ENCODE peak calls at places on chromosome 6, in ten cellular contexts. Q is H4; I is stimulated activated CD8-positive, alpha-beta memory T cell treated with anti-CD3 and anti-CD28 coated beads, Interleukin-2, amount 100 ng/mL, for 1 hour; C is head of caudate nucleus; P is left cardiac atrium; Z is fibroblast of lung; B is HS-5; D is amygdala; X is naive thymus-derived CD8-positive, alpha-beta T cell; N is foreskin fibroblast. Y is an unnamed sample.

GRCh38 chr6:109009761-109010612 is 84.7 kb downstream of the SESN1 start:
- DNase-seq in Q (no peak), I (no peak), C (no peak), P (no peak), Z (no peak), B (peak), D (no peak), X (no peak), N (no peak), Y (no peak)

GRCh38 chr6:97240222-97240621 is 42.8 kb downstream of the MMS22L start:
- DNase-seq in Q (no peak), I (no peak), C (no peak), P (no peak), Z (peak), B (peak), D (no peak), X (no peak), N (peak), Y (peak)

GRCh38 chr6:151294561-151295101 is 54.9 kb downstream of the AKAP12 start:
- DNase-seq in Q (no peak), I (no peak), C (no peak), P (no peak), Z (peak), B (no peak), D (no peak), X (no peak), N (peak), Y (peak)

GRCh38 chr6:63578757-63579156 is 6.5 kb downstream of the LOC128125822 start:
- DNase-seq in Q (no peak), I (no peak), C (no peak), P (no peak), Z (no peak), B (no peak), D (no peak), X (no peak), N (no peak), Y (no peak)

GRCh38 chr6:3228791-3229565 is 1.5 kb upstream of the TUBB2B start:
- DNase-seq in Q (no peak), I (no peak), C (no peak), P (no peak), Z (peak), B (no peak), D (no peak), X (peak), N (no peak), Y (no peak)

GRCh38 chr6:166097914-166098522 is 69.6 kb downstream of the TBXT start:
- DNase-seq in Q (peak), I (peak), C (peak), P (peak), Z (peak), B (no peak), D (no peak), X (peak), N (no peak), Y (peak)

GRCh38 chr6:40131675-40132074 is 197.4 kb upstream of the MOCS1 start:
- DNase-seq in Q (no peak), I (no peak), C (no peak), P (no peak), Z (no peak), B (no peak), D (no peak), X (no peak), N (no peak), Y (no peak)

GRCh38 chr6:72865467-72865866 is 243.6 kb downstream of the KCNQ5 start:
- DNase-seq in Q (no peak), I (no peak), C (no peak), P (no peak), Z (peak), B (peak), D (no peak), X (no peak), N (peak), Y (peak)

GRCh38 chr6:38713812-38714211 is 1.3 kb upstream of the DNAH8 start:
- DNase-seq in Q (peak), I (peak), C (no peak), P (no peak), Z (no peak), B (no peak), D (no peak), X (peak), N (no peak), Y (no peak)

GRCh38 chr6:132215805-132216204 is 185.5 kb downstream of the MOXD1 start:
- DNase-seq in Q (no peak), I (no peak), C (no peak), P (no peak), Z (no peak), B (no peak), D (no peak), X (no peak), N (no peak), Y (no peak)

GRCh38 chr6:73695619-73696421 is at the start of gene CD109:
- DNase-seq in Q (peak), I (peak), C (peak), P (peak), Z (peak), B (peak), D (no peak), X (peak), N (peak), Y (peak)

GRCh38 chr6:2993755-2994317 is 5.9 kb upstream of the NQO2 start:
- DNase-seq in Q (no peak), I (no peak), C (no peak), P (no peak), Z (no peak), B (no peak), D (no peak), X (no peak), N (no peak), Y (no peak)

GRCh38 chr6:5541751-5542432 is 280.6 kb downstream of the FARS2 start:
- DNase-seq in Q (no peak), I (no peak), C (no peak), P (no peak), Z (peak), B (peak), D (no peak), X (no peak), N (peak), Y (peak)

GRCh38 chr6:36063318-36063717 is 35.7 kb downstream of the MAPK14 start:
- DNase-seq in Q (no peak), I (no peak), C (no peak), P (no peak), Z (no peak), B (no peak), D (no peak), X (no peak), N (no peak), Y (no peak)

GRCh38 chr6:47822856-47823554 is 41.2 kb downstream of the OPN5 start:
- DNase-seq in Q (no peak), I (no peak), C (no peak), P (no peak), Z (peak), B (no peak), D (no peak), X (no peak), N (no peak), Y (no peak)

GRCh38 chr6:13268914-13269532 is 59.3 kb downstream of the TBC1D7 start:
- DNase-seq in Q (peak), I (no peak), C (no peak), P (no peak), Z (peak), B (peak), D (no peak), X (no peak), N (peak), Y (peak)

GRCh38 chr6:143136647-143137046 is 76.0 kb downstream of the AIG1 start:
- DNase-seq in Q (no peak), I (no peak), C (no peak), P (no peak), Z (no peak), B (no peak), D (no peak), X (no peak), N (no peak), Y (no peak)

GRCh38 chr6:54255881-54256280 is 52.4 kb upstream of the TINAG start:
- DNase-seq in Q (no peak), I (no peak), C (no peak), P (no peak), Z (peak), B (no peak), D (no peak), X (no peak), N (no peak), Y (no peak)

GRCh38 chr6:145043926-145044500 is 691.3 kb downstream of the EPM2A start:
- DNase-seq in Q (no peak), I (no peak), C (no peak), P (no peak), Z (no peak), B (no peak), D (no peak), X (no peak), N (no peak), Y (no peak)

GRCh38 chr6:45533394-45533793 is 155.7 kb upstream of the SUPT3H start:
- DNase-seq in Q (no peak), I (no peak), C (no peak), P (no peak), Z (no peak), B (no peak), D (no peak), X (no peak), N (no peak), Y (no peak)

GRCh38 chr6:1652842-1653241 is 43.1 kb downstream of the FOXC1 start:
- DNase-seq in Q (no peak), I (no peak), C (no peak), P (no peak), Z (no peak), B (no peak), D (no peak), X (no peak), N (no peak), Y (no peak)

GRCh38 chr6:17589402-17590116 is 10.5 kb upstream of the FAM8A1 start:
- DNase-seq in Q (peak), I (no peak), C (no peak), P (no peak), Z (peak), B (peak), D (no peak), X (no peak), N (peak), Y (peak)

GRCh38 chr6:116624036-116624805 is 7.9 kb downstream of the RSPH4A start:
- DNase-seq in Q (no peak), I (no peak), C (no peak), P (no peak), Z (peak), B (no peak), D (no peak), X (no peak), N (no peak), Y (no peak)

GRCh38 chr6:47420394-47421371 is 56.9 kb upstream of the CD2AP start:
- DNase-seq in Q (peak), I (no peak), C (no peak), P (no peak), Z (peak), B (no peak), D (no peak), X (no peak), N (no peak), Y (peak)

GRCh38 chr6:39203804-39204495 is 25.3 kb downstream of the KCNK5 start:
- DNase-seq in Q (peak), I (no peak), C (no peak), P (peak), Z (no peak), B (no peak), D (no peak), X (no peak), N (no peak), Y (no peak)

GRCh38 chr6:33317418-33317667 is 201 bp downstream of the ZBTB22 start:
- DNase-seq in Q (no peak), I (no peak), C (no peak), P (no peak), Z (no peak), B (no peak), D (no peak), X (no peak), N (no peak), Y (no peak)

GRCh38 chr6:105522626-105523322 is 119.9 kb upstream of the PREP start:
- DNase-seq in Q (peak), I (no peak), C (no peak), P (no peak), Z (peak), B (no peak), D (no peak), X (no peak), N (no peak), Y (peak)

GRCh38 chr6:71468841-71469750 is 180.5 kb downstream of the OGFRL1 start:
- DNase-seq in Q (peak), I (no peak), C (no peak), P (peak), Z (peak), B (peak), D (no peak), X (no peak), N (peak), Y (peak)

GRCh38 chr6:165439928-165440554 is 130.6 kb upstream of the C6orf118 start:
- DNase-seq in Q (peak), I (no peak), C (no peak), P (no peak), Z (peak), B (peak), D (no peak), X (no peak), N (no peak), Y (no peak)

GRCh38 chr6:68238097-68238597 is 396.9 kb upstream of the ADGRB3 start:
- DNase-seq in Q (peak), I (no peak), C (no peak), P (no peak), Z (peak), B (peak), D (no peak), X (no peak), N (peak), Y (peak)

GRCh38 chr6:68572525-68572924 is 62.6 kb upstream of the ADGRB3 start:
- DNase-seq in Q (peak), I (no peak), C (peak), P (no peak), Z (peak), B (peak), D (no peak), X (no peak), N (peak), Y (peak)

GRCh38 chr6:24702720-24703282 is 16.2 kb downstream of the C6orf62 start:
- DNase-seq in Q (no peak), I (no peak), C (no peak), P (no peak), Z (no peak), B (no peak), D (no peak), X (no peak), N (no peak), Y (no peak)

GRCh38 chr6:17300637-17301036 is 19.5 kb downstream of the RBM24 start:
- DNase-seq in Q (no peak), I (no peak), C (no peak), P (no peak), Z (no peak), B (no peak), D (no peak), X (no peak), N (no peak), Y (no peak)

GRCh38 chr6:56637640-56638039 is 5.0 kb downstream of the DST start:
- DNase-seq in Q (peak), I (no peak), C (no peak), P (no peak), Z (peak), B (peak), D (no peak), X (no peak), N (peak), Y (peak)

GRCh38 chr6:36984581-36985383 is 1.2 kb downstream of the MTCH1 start:
- DNase-seq in Q (peak), I (peak), C (no peak), P (peak), Z (peak), B (peak), D (no peak), X (no peak), N (peak), Y (peak)

GRCh38 chr6:147205690-147206600 is 1.7 kb downstream of the STXBP5 start:
- DNase-seq in Q (peak), I (no peak), C (no peak), P (no peak), Z (peak), B (no peak), D (no peak), X (no peak), N (no peak), Y (peak)

GRCh38 chr6:33995046-33995872 is 150.6 kb downstream of the GRM4 start:
- DNase-seq in Q (no peak), I (no peak), C (no peak), P (no peak), Z (no peak), B (no peak), D (no peak), X (no peak), N (no peak), Y (no peak)

Y was measured in brain microvascular endothelial cell.